ENCODE peak calls at places on chromosomes 13 and 19, in seven cellular contexts. One of them, this sample, is unnamed.

GRCh38 chr13:59480398-59480797 is 683.3 kb downstream of the DIAPH3 start:
- DNase-seq in stimulated activated naive CD4-positive, alpha-beta T cell: no peak
- DNase-seq in thoracic aorta: no peak
- DNase-seq in M059J: no peak
- DNase-seq in stimulated activated CD4-positive, alpha-beta T cell treated with anti-CD3 and anti-CD28 coated beads, TNF-alpha, amount 100 ng/mL, for 4 hours: no peak
- DNase-seq in iPS-NIHi11: no peak
- DNase-seq in activated T-helper 9 cell treated with anti-CD3 and anti-CD28 coated beads, Interleukin-2, amount 50 U/mL, for 16 hours: no peak
- DNase-seq in this sample: no peak

GRCh38 chr19:7788178-7788932 is 25.3 kb downstream of the CLEC4M start:
- DNase-seq in stimulated activated CD4-positive, alpha-beta T cell treated with anti-CD3 and anti-CD28 coated beads, TNF-alpha, amount 100 ng/mL, for 4 hours: no peak
- DNase-seq in M059J: no peak
- DNase-seq in thoracic aorta: no peak
- DNase-seq in iPS-NIHi11: peak; percentile 27
- DNase-seq in stimulated activated naive CD4-positive, alpha-beta T cell: peak; percentile 34
- DNase-seq in activated T-helper 9 cell treated with anti-CD3 and anti-CD28 coated beads, Interleukin-2, amount 50 U/mL, for 16 hours: no peak
- DNase-seq in this sample: no peak

GRCh38 chr19:17532116-17532515 is 20.7 kb downstream of the PGLS start:
- DNase-seq in stimulated activated naive CD4-positive, alpha-beta T cell: no peak
- DNase-seq in M059J: no peak
- DNase-seq in iPS-NIHi11: no peak
- DNase-seq in thoracic aorta: no peak
- DNase-seq in stimulated activated CD4-positive, alpha-beta T cell treated with anti-CD3 and anti-CD28 coated beads, TNF-alpha, amount 100 ng/mL, for 4 hours: no peak
- DNase-seq in activated T-helper 9 cell treated with anti-CD3 and anti-CD28 coated beads, Interleukin-2, amount 50 U/mL, for 16 hours: no peak
- DNase-seq in this sample: no peak

GRCh38 chr19:54100560-54100959 is at the start of gene OSCAR:
- DNase-seq in iPS-NIHi11: no peak
- DNase-seq in stimulated activated naive CD4-positive, alpha-beta T cell: no peak
- DNase-seq in thoracic aorta: no peak
- DNase-seq in activated T-helper 9 cell treated with anti-CD3 and anti-CD28 coated beads, Interleukin-2, amount 50 U/mL, for 16 hours: no peak
- DNase-seq in stimulated activated CD4-positive, alpha-beta T cell treated with anti-CD3 and anti-CD28 coated beads, TNF-alpha, amount 100 ng/mL, for 4 hours: no peak
- DNase-seq in M059J: peak; percentile 31
- DNase-seq in this sample: peak; percentile 22

GRCh38 chr13:39699274-39699673 is 43.8 kb downstream of the COG6 start:
- DNase-seq in stimulated activated CD4-positive, alpha-beta T cell treated with anti-CD3 and anti-CD28 coated beads, TNF-alpha, amount 100 ng/mL, for 4 hours: no peak
- DNase-seq in M059J: no peak
- DNase-seq in thoracic aorta: no peak
- DNase-seq in activated T-helper 9 cell treated with anti-CD3 and anti-CD28 coated beads, Interleukin-2, amount 50 U/mL, for 16 hours: no peak
- DNase-seq in iPS-NIHi11: no peak
- DNase-seq in stimulated activated naive CD4-positive, alpha-beta T cell: no peak
- DNase-seq in this sample: no peak

GRCh38 chr19:36605101-36605838 is at the start of gene ZNF382:
- DNase-seq in stimulated activated naive CD4-positive, alpha-beta T cell: peak; percentile 91
- DNase-seq in activated T-helper 9 cell treated with anti-CD3 and anti-CD28 coated beads, Interleukin-2, amount 50 U/mL, for 16 hours: peak; percentile 84
- DNase-seq in iPS-NIHi11: peak; percentile 93
- DNase-seq in stimulated activated CD4-positive, alpha-beta T cell treated with anti-CD3 and anti-CD28 coated beads, TNF-alpha, amount 100 ng/mL, for 4 hours: peak; percentile 86
- DNase-seq in thoracic aorta: peak; percentile 2
- DNase-seq in M059J: peak; percentile 64
- DNase-seq in this sample: peak; percentile 70

GRCh38 chr13:40076765-40077362 is 421.4 kb downstream of the COG6 start:
- DNase-seq in M059J: no peak
- DNase-seq in stimulated activated CD4-positive, alpha-beta T cell treated with anti-CD3 and anti-CD28 coated beads, TNF-alpha, amount 100 ng/mL, for 4 hours: no peak
- DNase-seq in stimulated activated naive CD4-positive, alpha-beta T cell: no peak
- DNase-seq in iPS-NIHi11: no peak
- DNase-seq in thoracic aorta: no peak
- DNase-seq in activated T-helper 9 cell treated with anti-CD3 and anti-CD28 coated beads, Interleukin-2, amount 50 U/mL, for 16 hours: no peak
- DNase-seq in this sample: no peak

GRCh38 chr19:50341091-50341564 is 12.0 kb upstream of the KCNC3 start:
- DNase-seq in thoracic aorta: no peak
- DNase-seq in stimulated activated naive CD4-positive, alpha-beta T cell: no peak
- DNase-seq in M059J: no peak
- DNase-seq in stimulated activated CD4-positive, alpha-beta T cell treated with anti-CD3 and anti-CD28 coated beads, TNF-alpha, amount 100 ng/mL, for 4 hours: no peak
- DNase-seq in activated T-helper 9 cell treated with anti-CD3 and anti-CD28 coated beads, Interleukin-2, amount 50 U/mL, for 16 hours: no peak
- DNase-seq in iPS-NIHi11: no peak
- DNase-seq in this sample: no peak

GRCh38 chr19:47253467-47253881 is 2.9 kb upstream of the CCDC9 start:
- DNase-seq in activated T-helper 9 cell treated with anti-CD3 and anti-CD28 coated beads, Interleukin-2, amount 50 U/mL, for 16 hours: no peak
- DNase-seq in M059J: peak; percentile 95
- DNase-seq in stimulated activated CD4-positive, alpha-beta T cell treated with anti-CD3 and anti-CD28 coated beads, TNF-alpha, amount 100 ng/mL, for 4 hours: no peak
- DNase-seq in iPS-NIHi11: no peak
- DNase-seq in stimulated activated naive CD4-positive, alpha-beta T cell: no peak
- DNase-seq in thoracic aorta: no peak
- DNase-seq in this sample: peak; percentile 93

GRCh38 chr13:40665061-40665753 is 1.2 kb downstream of the FOXO1 start:
- DNase-seq in stimulated activated naive CD4-positive, alpha-beta T cell: peak; percentile 55
- DNase-seq in stimulated activated CD4-positive, alpha-beta T cell treated with anti-CD3 and anti-CD28 coated beads, TNF-alpha, amount 100 ng/mL, for 4 hours: no peak
- DNase-seq in thoracic aorta: no peak
- DNase-seq in M059J: peak; percentile 38
- DNase-seq in activated T-helper 9 cell treated with anti-CD3 and anti-CD28 coated beads, Interleukin-2, amount 50 U/mL, for 16 hours: peak; percentile 20
- DNase-seq in iPS-NIHi11: peak; percentile 57
- DNase-seq in this sample: peak; percentile 26

GRCh38 chr19:13610042-13610691 is 103.9 kb upstream of the CACNA1A start:
- DNase-seq in M059J: no peak
- DNase-seq in stimulated activated naive CD4-positive, alpha-beta T cell: no peak
- DNase-seq in thoracic aorta: no peak
- DNase-seq in stimulated activated CD4-positive, alpha-beta T cell treated with anti-CD3 and anti-CD28 coated beads, TNF-alpha, amount 100 ng/mL, for 4 hours: no peak
- DNase-seq in activated T-helper 9 cell treated with anti-CD3 and anti-CD28 coated beads, Interleukin-2, amount 50 U/mL, for 16 hours: no peak
- DNase-seq in iPS-NIHi11: no peak
- DNase-seq in this sample: no peak

GRCh38 chr19:16039545-16039944 is 36.8 kb upstream of the TPM4 start:
- DNase-seq in stimulated activated CD4-positive, alpha-beta T cell treated with anti-CD3 and anti-CD28 coated beads, TNF-alpha, amount 100 ng/mL, for 4 hours: no peak
- DNase-seq in thoracic aorta: no peak
- DNase-seq in stimulated activated naive CD4-positive, alpha-beta T cell: no peak
- DNase-seq in M059J: no peak
- DNase-seq in iPS-NIHi11: no peak
- DNase-seq in activated T-helper 9 cell treated with anti-CD3 and anti-CD28 coated beads, Interleukin-2, amount 50 U/mL, for 16 hours: no peak
- DNase-seq in this sample: no peak

GRCh38 chr19:42270346-42271044 is 1.4 kb downstream of the CIC start:
- DNase-seq in stimulated activated naive CD4-positive, alpha-beta T cell: peak; percentile 56
- DNase-seq in M059J: peak; percentile 83
- DNase-seq in stimulated activated CD4-positive, alpha-beta T cell treated with anti-CD3 and anti-CD28 coated beads, TNF-alpha, amount 100 ng/mL, for 4 hours: no peak
- DNase-seq in iPS-NIHi11: no peak
- DNase-seq in activated T-helper 9 cell treated with anti-CD3 and anti-CD28 coated beads, Interleukin-2, amount 50 U/mL, for 16 hours: peak; percentile 40
- DNase-seq in thoracic aorta: no peak
- DNase-seq in this sample: peak; percentile 77

GRCh38 chr19:14763497-14764145 is 14.7 kb downstream of the ADGRE2 start:
- DNase-seq in M059J: no peak
- DNase-seq in thoracic aorta: no peak
- DNase-seq in stimulated activated CD4-positive, alpha-beta T cell treated with anti-CD3 and anti-CD28 coated beads, TNF-alpha, amount 100 ng/mL, for 4 hours: no peak
- DNase-seq in stimulated activated naive CD4-positive, alpha-beta T cell: no peak
- DNase-seq in activated T-helper 9 cell treated with anti-CD3 and anti-CD28 coated beads, Interleukin-2, amount 50 U/mL, for 16 hours: no peak
- DNase-seq in iPS-NIHi11: no peak
- DNase-seq in this sample: no peak

GRCh38 chr13:69600811-69601210 is 506.8 kb upstream of the ATXN8OS start:
- DNase-seq in stimulated activated naive CD4-positive, alpha-beta T cell: no peak
- DNase-seq in M059J: no peak
- DNase-seq in stimulated activated CD4-positive, alpha-beta T cell treated with anti-CD3 and anti-CD28 coated beads, TNF-alpha, amount 100 ng/mL, for 4 hours: no peak
- DNase-seq in thoracic aorta: no peak
- DNase-seq in activated T-helper 9 cell treated with anti-CD3 and anti-CD28 coated beads, Interleukin-2, amount 50 U/mL, for 16 hours: no peak
- DNase-seq in iPS-NIHi11: no peak
- DNase-seq in this sample: no peak

This sample was measured in EL.